ENCODE peak calls at places on chromosomes 12 and 14, in five cellular contexts. R is A549, X is H1, H is transverse colon, E is tibial nerve. Z is an unnamed sample.
A peak's percentile ranks its signal among the peaks of the same experiment; 100 is the strongest.

GRCh38 chr12:91111366-91112321 is at the start of gene LUM:
- DNase-seq in R (no peak), X (no peak), H (no peak), E (peak; percentile 38), Z (no peak)

GRCh38 chr12:39417916-39418315 is 25.0 kb downstream of the KIF21A start:
- DNase-seq in R (no peak), X (no peak), H (no peak), E (no peak), Z (no peak)

GRCh38 chr14:74619672-74620131 is 7.7 kb upstream of the LTBP2 start:
- DNase-seq in R (peak; percentile 51), X (no peak), H (peak; percentile 59), E (peak; percentile 86), Z (peak; percentile 63)

GRCh38 chr14:29971101-29971500 is 43.5 kb upstream of the PRKD1 start:
- DNase-seq in R (no peak), X (no peak), H (no peak), E (no peak), Z (peak; percentile 17)

GRCh38 chr12:48184549-48184922 is 1.1 kb downstream of the CCDC184 start:
- DNase-seq in R (no peak), X (no peak), H (no peak), E (no peak), Z (no peak)

GRCh38 chr12:48542300-48542928 is 17.0 kb downstream of the OR8S1 start:
- DNase-seq in R (peak; percentile 21), X (peak; percentile 66), H (peak; percentile 53), E (no peak), Z (peak; percentile 44)

GRCh38 chr12:66131067-66131688 is 628 bp upstream of the LLPH start:
- DNase-seq in R (no peak), X (no peak), H (no peak), E (no peak), Z (no peak)

GRCh38 chr12:88578274-88578673 is 2.0 kb downstream of the KITLG start:
- DNase-seq in R (no peak), X (no peak), H (no peak), E (no peak), Z (no peak)

GRCh38 chr12:118188690-118189371 is 52.9 kb downstream of the PEBP1 start:
- DNase-seq in R (no peak), X (no peak), H (no peak), E (peak; percentile 26), Z (peak; percentile 85)

GRCh38 chr12:19423531-19423930 is 15.8 kb upstream of the AEBP2 start:
- DNase-seq in R (no peak), X (no peak), H (no peak), E (no peak), Z (no peak)

GRCh38 chr12:38949363-38949762 is 44.0 kb upstream of the CPNE8 start:
- DNase-seq in R (no peak), X (no peak), H (no peak), E (no peak), Z (no peak)

GRCh38 chr12:22437031-22437806 is 102.7 kb upstream of the ST8SIA1 start:
- DNase-seq in R (no peak), X (no peak), H (no peak), E (no peak), Z (no peak)

GRCh38 chr12:23722655-23723054 is 226.8 kb downstream of the SOX5 start:
- DNase-seq in R (no peak), X (no peak), H (no peak), E (no peak), Z (no peak)

GRCh38 chr12:74334770-74335169 is 202.9 kb upstream of the ATXN7L3B start:
- DNase-seq in R (no peak), X (no peak), H (no peak), E (no peak), Z (no peak)

GRCh38 chr12:96015672-96016071 is 19.5 kb upstream of the HAL start:
- DNase-seq in R (peak; percentile 27), X (no peak), H (no peak), E (no peak), Z (no peak)

GRCh38 chr12:24991209-24992049 is 42.5 kb upstream of the BCAT1 start:
- DNase-seq in R (peak; percentile 44), X (no peak), H (no peak), E (no peak), Z (no peak)

DNA sequence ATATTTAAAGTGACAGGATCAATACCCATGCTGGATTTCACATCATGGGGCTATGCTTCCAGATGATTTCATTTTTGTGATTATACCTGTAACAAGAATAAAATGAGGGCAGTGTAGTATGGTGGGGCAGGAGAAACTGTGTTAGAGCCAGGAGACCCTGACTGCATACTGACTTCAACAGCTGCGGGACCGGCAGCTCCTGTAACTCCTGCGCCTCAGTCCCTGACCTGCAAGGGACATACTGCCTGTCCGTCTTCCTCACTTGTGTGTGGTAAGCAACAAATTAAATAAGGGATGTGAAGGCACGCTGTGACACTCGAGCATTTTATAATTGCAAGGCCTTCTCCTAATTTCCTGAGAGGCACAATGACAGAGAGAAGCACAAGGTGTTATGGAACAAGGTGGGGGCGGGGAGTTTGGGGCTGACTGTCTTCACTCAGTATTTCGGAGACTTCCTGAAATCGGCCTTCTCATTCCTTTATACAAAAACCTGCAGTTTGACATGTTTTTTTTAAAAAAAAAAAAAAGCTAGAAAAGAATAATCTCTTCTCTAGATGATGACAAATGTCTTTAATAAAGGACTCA is 164.2 kb downstream of the TTC7B start:
- DNase-seq in R (no peak), X (no peak), H (no peak), E (no peak), Z (no peak)
- TF ChIP-seq CTCF in R (no peak), X (no peak), H (no peak), E (no peak), Z (no peak)

GRCh38 chr14:68819260-68819691 is 26.4 kb upstream of the ZFP36L1 start:
- DNase-seq in R (no peak), X (peak; percentile 73), H (peak; percentile 59), E (no peak), Z (peak; percentile 69)
- TF ChIP-seq EP300 in R (no peak), X (no peak), H (no peak), E (no peak), Z (no peak)

GRCh38 chr12:101830391-101831325 is at the start of gene GNPTAB:
- DNase-seq in R (peak; percentile 95), X (peak; percentile 95), H (peak; percentile 96), E (peak; percentile 73), Z (peak; percentile 98)
- TF ChIP-seq POLR2A in R (peak; percentile 76), X (no peak), H (no peak), E (peak; percentile 20), Z (no peak)

GRCh38 chr14:47040490-47040889 is 388.9 kb upstream of the RPL10L start:
- DNase-seq in R (no peak), X (no peak), H (no peak), E (no peak), Z (no peak)

GRCh38 chr14:47039336-47039735 is 387.8 kb upstream of the RPL10L start:
- DNase-seq in R (no peak), X (no peak), H (no peak), E (no peak), Z (no peak)

GRCh38 chr14:47044841-47045240 is 393.3 kb upstream of the RPL10L start:
- DNase-seq in R (no peak), X (peak; percentile 48), H (no peak), E (no peak), Z (peak; percentile 22)
- TF ChIP-seq CTCF in R (no peak), X (peak; percentile 48), H (no peak), E (no peak), Z (no peak)